ENCODE peak calls at places on chromosomes 16 and 17, in eight cellular contexts. Z is effector memory CD8-positive, alpha-beta T cell; X is activated CD8-positive, alpha-beta T cell treated with anti-CD3 and anti-CD28 coated beads, Interleukin-2, amount 10 ng/mL, durations not matched to agents 7 days and 5 days; T is omental fat pad; O is left cardiac atrium; V is left lung; E is sciatic nerve; A is GM12878. Q is an unnamed sample.

GRCh38 chr16:16150117-16150877 is 73.0 kb downstream of the ABCC6 start:
- ATAC-seq in V (peak), Z (no peak), X (no peak), O (peak), A (no peak), E (peak), T (peak), Q (peak)

GRCh38 chr16:73951541-73951940 is 345.1 kb upstream of the PSMD7 start:
- ATAC-seq in O (peak), A (no peak), E (peak), Z (no peak), T (no peak), V (peak), X (no peak), Q (peak)

GRCh38 chr17:7440823-7441174 is 1.5 kb downstream of the FGF11 start:
- ATAC-seq in E (no peak), O (peak), Z (no peak), A (peak), T (no peak), X (no peak), V (no peak), Q (no peak)

GRCh38 chr17:1267471-1267947 is 2.7 kb upstream of the BHLHA9 start:
- ATAC-seq in E (peak), X (no peak), Z (no peak), A (no peak), O (peak), V (peak), T (no peak), Q (no peak)

GRCh38 chr16:75810342-75810741 is 84.1 kb upstream of the CPHXL start:
- ATAC-seq in E (peak), X (no peak), V (peak), O (no peak), A (no peak), Z (no peak), T (no peak), Q (no peak)

GRCh38 chr16:79528281-79528680 is 72.3 kb downstream of the MAF start:
- ATAC-seq in O (peak), X (no peak), Z (no peak), A (no peak), E (peak), T (no peak), V (no peak), Q (no peak)

GRCh38 chr17:50719144-50719923 is at the start of gene LUC7L3:
- ATAC-seq in Z (peak), T (peak), X (peak), O (peak), A (peak), V (peak), E (peak), Q (peak)

GRCh38 chr17:82838386-82839063 is 1.3 kb downstream of the ZNF750 start:
- ATAC-seq in X (no peak), E (no peak), Z (no peak), A (no peak), O (peak), V (peak), T (peak), Q (no peak)

GRCh38 chr16:66899310-66899944 is 19.1 kb downstream of the PDP2 start:
- ATAC-seq in E (peak), V (peak), O (peak), A (no peak), Z (no peak), X (no peak), T (peak), Q (peak)

GRCh38 chr17:38967290-38967738 is at the start of gene FBXO47:
- ATAC-seq in O (peak), T (peak), V (peak), X (peak), Z (peak), E (peak), A (peak), Q (peak)

GRCh38 chr17:54888981-54889380 is 11.7 kb upstream of the TOM1L1 start:
- ATAC-seq in E (no peak), T (no peak), X (no peak), V (no peak), O (no peak), A (no peak), Z (no peak), Q (no peak)

GRCh38 chr16:80071964-80072363 is 468.8 kb upstream of the DYNLRB2 start:
- ATAC-seq in Z (no peak), A (no peak), T (no peak), V (no peak), O (no peak), E (no peak), X (no peak), Q (no peak)

GRCh38 chr16:3281222-3281621 is 2.1 kb upstream of the ZNF263 start:
- ATAC-seq in T (no peak), A (no peak), V (no peak), E (no peak), X (no peak), Z (no peak), O (no peak), Q (no peak)

GRCh38 chr16:13913374-13914292 is 6.3 kb upstream of the ERCC4 start:
- ATAC-seq in A (peak), Z (no peak), O (no peak), T (no peak), E (no peak), V (no peak), X (no peak), Q (no peak)

GRCh38 chr17:31595666-31596381 is 204.3 kb downstream of the RAB11FIP4 start:
- ATAC-seq in E (peak), X (no peak), O (peak), A (peak), V (peak), T (no peak), Z (no peak), Q (no peak)

GRCh38 chr17:59425085-59425901 is 93.8 kb downstream of the YPEL2 start:
- ATAC-seq in O (peak), V (peak), Z (no peak), E (peak), X (no peak), A (peak), T (no peak), Q (peak)

GRCh38 chr16:9909072-9909471 is 273.2 kb downstream of the GRIN2A start:
- ATAC-seq in Z (no peak), X (no peak), E (no peak), T (peak), O (peak), A (peak), V (no peak), Q (no peak)

GRCh38 chr17:37764383-37764782 is 19.5 kb upstream of the HNF1B start:
- ATAC-seq in O (no peak), A (peak), E (no peak), T (no peak), X (no peak), Z (no peak), V (no peak), Q (no peak)

GRCh38 chr16:46836521-46837292 is 5.7 kb upstream of the C16orf87 start:
- ATAC-seq in T (no peak), X (peak), O (no peak), E (no peak), Z (no peak), A (no peak), V (no peak), Q (no peak)

GRCh38 chr17:79926002-79926307 is 86.7 kb upstream of the CBX4 start:
- ATAC-seq in A (no peak), T (no peak), Z (no peak), E (no peak), O (no peak), V (no peak), X (no peak), Q (no peak)

GRCh38 chr16:85187447-85187846 is 75.2 kb upstream of the CIBAR2 start:
- ATAC-seq in E (no peak), Z (no peak), V (peak), O (no peak), A (no peak), T (no peak), X (no peak), Q (peak)

GRCh38 chr16:22014271-22014873 is 6.5 kb downstream of the MOSMO start:
- ATAC-seq in T (no peak), X (no peak), O (no peak), Z (no peak), A (peak), V (no peak), E (no peak), Q (no peak)

GRCh38 chr17:50889528-50890118 is 23.5 kb upstream of the TOB1 start:
- ATAC-seq in O (no peak), E (no peak), V (no peak), A (no peak), Z (no peak), T (no peak), X (no peak), Q (no peak)

GRCh38 chr17:83006515-83007455 is 72.6 kb upstream of the METRNL start:
- ATAC-seq in V (no peak), E (no peak), Z (no peak), T (no peak), A (no peak), O (peak), X (no peak), Q (peak)